ENCODE peak calls at places on chromosomes 12 and 14, in ten cellular contexts. D is M059J; W is dermis blood vessel endothelial cell; J is right lobe of liver; P is AG09309; A is neural progenitor cell; T is HFFc6; Q is ureter; F is stimulated activated CD4-positive, alpha-beta T cell treated with anti-CD3 and anti-CD28 coated beads, Interleukin-12 subunit alpha, Interleukin-12 subunit beta, amount 100 ng/mL, for 4 hours; H is lower leg skin. X is an unnamed sample.

GRCh38 chr14:22822017-22822618 is 6.9 kb upstream of the SLC7A7 start:
- DNase-seq in D (no peak), W (no peak), J (no peak), P (no peak), A (peak; percentile 47), T (no peak), Q (no peak), F (no peak), H (peak; percentile 87), X (peak; percentile 26)

GRCh38 chr12:71183018-71183417 is 25.2 kb upstream of the TSPAN8 start:
- DNase-seq in D (peak; percentile 1), W (no peak), J (no peak), P (no peak), A (no peak), T (no peak), Q (no peak), F (no peak), H (no peak), X (no peak)

GRCh38 chr14:54693761-54694160 is 126.8 kb downstream of the SAMD4A start:
- DNase-seq in D (no peak), W (no peak), J (no peak), P (no peak), A (no peak), T (no peak), Q (no peak), F (no peak), H (no peak), X (no peak)

GRCh38 chr14:21055473-21056117 is 2.0 kb upstream of the RNASE8 start:
- DNase-seq in D (no peak), W (no peak), J (peak; percentile 43), P (no peak), A (no peak), T (no peak), Q (no peak), F (no peak), H (peak; percentile 42), X (peak; percentile 50)

GRCh38 chr12:4114986-4115385 is 158.6 kb upstream of the CCND2 start:
- DNase-seq in D (no peak), W (no peak), J (no peak), P (no peak), A (no peak), T (no peak), Q (no peak), F (no peak), H (peak; percentile 75), X (peak; percentile 28)

GRCh38 chr14:52314521-52315354 is 626 bp downstream of the PTGER2 start:
- DNase-seq in D (peak; percentile 12), W (peak; percentile 28), J (peak; percentile 42), P (no peak), A (peak; percentile 36), T (no peak), Q (no peak), F (peak; percentile 32), H (peak; percentile 87), X (peak; percentile 35)

GRCh38 chr12:106187842-106188241 is 49.1 kb upstream of the NUAK1 start:
- DNase-seq in D (no peak), W (no peak), J (no peak), P (no peak), A (no peak), T (no peak), Q (no peak), F (no peak), H (no peak), X (no peak)

GRCh38 chr12:43786899-43787693 is 19.0 kb downstream of the TWF1 start:
- DNase-seq in D (peak; percentile 59), W (no peak), J (no peak), P (no peak), A (no peak), T (no peak), Q (no peak), F (no peak), H (no peak), X (no peak)

GRCh38 chr14:89185919-89186849 is 230.8 kb downstream of the FOXN3 start:
- DNase-seq in D (peak; percentile 91), W (no peak), J (no peak), P (peak; percentile 46), A (peak; percentile 75), T (peak; percentile 89), Q (no peak), F (no peak), H (no peak), X (no peak)

GRCh38 chr14:70188292-70188607 is 501 bp downstream of the SLC8A3 start:
- DNase-seq in D (peak; percentile 18), W (peak; percentile 20), J (no peak), P (no peak), A (peak; percentile 59), T (no peak), Q (no peak), F (no peak), H (no peak), X (no peak)

GRCh38 chr12:26275313-26276257 is 80.2 kb downstream of the SSPN start:
- DNase-seq in D (peak; percentile 86), W (no peak), J (no peak), P (no peak), A (no peak), T (no peak), Q (no peak), F (no peak), H (no peak), X (no peak)

GRCh38 chr12:122909442-122910288 is 13.7 kb upstream of the VPS37B start:
- DNase-seq in D (no peak), W (no peak), J (no peak), P (no peak), A (peak; percentile 75), T (no peak), Q (no peak), F (no peak), H (no peak), X (peak; percentile 35)

GRCh38 chr12:51771008-51771407 is 77.5 kb downstream of the FIGNL2 start:
- DNase-seq in D (no peak), W (no peak), J (no peak), P (no peak), A (no peak), T (peak; percentile 36), Q (no peak), F (no peak), H (no peak), X (no peak)

GRCh38 chr12:31322651-31323248 is 3.2 kb downstream of the SINHCAF start:
- DNase-seq in D (peak; percentile 92), W (peak; percentile 77), J (no peak), P (no peak), A (peak; percentile 33), T (no peak), Q (no peak), F (no peak), H (no peak), X (no peak)

GRCh38 chr12:69846976-69847375 is 21.9 kb downstream of the MYRFL start:
- DNase-seq in D (no peak), W (no peak), J (no peak), P (no peak), A (no peak), T (no peak), Q (no peak), F (no peak), H (no peak), X (no peak)

GRCh38 chr12:1803736-1804135 is 16.6 kb upstream of the LRTM2 start:
- DNase-seq in D (no peak), W (no peak), J (no peak), P (no peak), A (no peak), T (no peak), Q (no peak), F (no peak), H (peak; percentile 79), X (peak; percentile 12)

GRCh38 chr14:23300687-23301223 is 1.9 kb downstream of the PPP1R3E start:
- DNase-seq in D (peak; percentile 54), W (peak; percentile 43), J (peak; percentile 44), P (no peak), A (peak; percentile 47), T (no peak), Q (no peak), F (peak; percentile 16), H (peak; percentile 92), X (no peak)

GRCh38 chr14:97539884-97540283 is 742.7 kb downstream of the VRK1 start:
- DNase-seq in D (no peak), W (no peak), J (no peak), P (no peak), A (no peak), T (no peak), Q (no peak), F (no peak), H (no peak), X (no peak)

X was measured in mucosa of descending colon.